ENCODE peak calls at places on chromosomes 1 and 21, in nine cellular contexts. One of them, this sample, is unnamed.

GRCh38 chr1:9824702-9825089 is 931 bp upstream of the CLSTN1 start:
- DNase-seq in ovary: peak; percentile 44
- DNase-seq in Panc1: no peak
- DNase-seq in lung: no peak
- DNase-seq in HEK293T: no peak
- DNase-seq in choroid plexus epithelial cell: no peak
- DNase-seq in brain microvascular endothelial cell: no peak
- DNase-seq in left colon: no peak
- DNase-seq in activated naive CD8-positive, alpha-beta T cell treated with anti-CD3 and anti-CD28 coated beads, Interleukin-2, amount 10 ng/mL, durations not matched to agents 7 days and 5 days: no peak
- DNase-seq in this sample: no peak

GRCh38 chr1:153752561-153753195 is 22.5 kb upstream of the SLC27A3 start:
- DNase-seq in ovary: peak; percentile 75
- DNase-seq in Panc1: no peak
- DNase-seq in lung: no peak
- DNase-seq in HEK293T: no peak
- DNase-seq in choroid plexus epithelial cell: peak; percentile 89
- DNase-seq in brain microvascular endothelial cell: peak; percentile 66
- DNase-seq in left colon: no peak
- DNase-seq in activated naive CD8-positive, alpha-beta T cell treated with anti-CD3 and anti-CD28 coated beads, Interleukin-2, amount 10 ng/mL, durations not matched to agents 7 days and 5 days: no peak
- DNase-seq in this sample: no peak

GRCh38 chr1:183277821-183278735 is 92.0 kb downstream of the LAMC2 start:
- DNase-seq in ovary: no peak
- DNase-seq in Panc1: no peak
- DNase-seq in lung: no peak
- DNase-seq in HEK293T: no peak
- DNase-seq in choroid plexus epithelial cell: peak; percentile 92
- DNase-seq in brain microvascular endothelial cell: peak; percentile 81
- DNase-seq in left colon: no peak
- DNase-seq in activated naive CD8-positive, alpha-beta T cell treated with anti-CD3 and anti-CD28 coated beads, Interleukin-2, amount 10 ng/mL, durations not matched to agents 7 days and 5 days: no peak
- DNase-seq in this sample: no peak

GRCh38 chr1:93235261-93235660 is 54.7 kb downstream of the CCDC18 start:
- DNase-seq in ovary: no peak
- DNase-seq in Panc1: no peak
- DNase-seq in lung: no peak
- DNase-seq in HEK293T: no peak
- DNase-seq in choroid plexus epithelial cell: no peak
- DNase-seq in brain microvascular endothelial cell: no peak
- DNase-seq in left colon: no peak
- DNase-seq in activated naive CD8-positive, alpha-beta T cell treated with anti-CD3 and anti-CD28 coated beads, Interleukin-2, amount 10 ng/mL, durations not matched to agents 7 days and 5 days: no peak
- DNase-seq in this sample: no peak

GRCh38 chr1:197397899-197398298 is 129.8 kb downstream of the CRB1 start:
- DNase-seq in ovary: no peak
- DNase-seq in Panc1: no peak
- DNase-seq in lung: no peak
- DNase-seq in HEK293T: no peak
- DNase-seq in choroid plexus epithelial cell: no peak
- DNase-seq in brain microvascular endothelial cell: no peak
- DNase-seq in left colon: no peak
- DNase-seq in activated naive CD8-positive, alpha-beta T cell treated with anti-CD3 and anti-CD28 coated beads, Interleukin-2, amount 10 ng/mL, durations not matched to agents 7 days and 5 days: no peak
- DNase-seq in this sample: no peak

GRCh38 chr1:229209386-229209785 is 61.5 kb upstream of the RAB4A start:
- DNase-seq in ovary: no peak
- DNase-seq in Panc1: no peak
- DNase-seq in lung: no peak
- DNase-seq in HEK293T: no peak
- DNase-seq in choroid plexus epithelial cell: no peak
- DNase-seq in brain microvascular endothelial cell: peak; percentile 62
- DNase-seq in left colon: no peak
- DNase-seq in activated naive CD8-positive, alpha-beta T cell treated with anti-CD3 and anti-CD28 coated beads, Interleukin-2, amount 10 ng/mL, durations not matched to agents 7 days and 5 days: no peak
- DNase-seq in this sample: no peak

GRCh38 chr21:42746593-42747266 is 93.3 kb downstream of the PDE9A start:
- DNase-seq in ovary: no peak
- DNase-seq in Panc1: no peak
- DNase-seq in lung: peak; percentile 58
- DNase-seq in HEK293T: no peak
- DNase-seq in choroid plexus epithelial cell: no peak
- DNase-seq in brain microvascular endothelial cell: no peak
- DNase-seq in left colon: peak; percentile 43
- DNase-seq in activated naive CD8-positive, alpha-beta T cell treated with anti-CD3 and anti-CD28 coated beads, Interleukin-2, amount 10 ng/mL, durations not matched to agents 7 days and 5 days: peak; percentile 70
- DNase-seq in this sample: peak; percentile 46

GRCh38 chr1:116945996-116946395 is 36.3 kb downstream of the PTGFRN start:
- DNase-seq in ovary: no peak
- DNase-seq in Panc1: no peak
- DNase-seq in lung: no peak
- DNase-seq in HEK293T: no peak
- DNase-seq in choroid plexus epithelial cell: no peak
- DNase-seq in brain microvascular endothelial cell: no peak
- DNase-seq in left colon: no peak
- DNase-seq in activated naive CD8-positive, alpha-beta T cell treated with anti-CD3 and anti-CD28 coated beads, Interleukin-2, amount 10 ng/mL, durations not matched to agents 7 days and 5 days: no peak
- DNase-seq in this sample: no peak

GRCh38 chr1:148318123-148318899 is 164.8 kb downstream of the PPIAL4G start:
- DNase-seq in ovary: no peak
- DNase-seq in Panc1: no peak
- DNase-seq in lung: peak; percentile 33
- DNase-seq in HEK293T: no peak
- DNase-seq in choroid plexus epithelial cell: peak; percentile 37
- DNase-seq in brain microvascular endothelial cell: no peak
- DNase-seq in left colon: peak; percentile 30
- DNase-seq in activated naive CD8-positive, alpha-beta T cell treated with anti-CD3 and anti-CD28 coated beads, Interleukin-2, amount 10 ng/mL, durations not matched to agents 7 days and 5 days: peak; percentile 75
- DNase-seq in this sample: peak; percentile 28

GRCh38 chr1:75100481-75101092 is 33.6 kb upstream of the LHX8 start:
- DNase-seq in ovary: no peak
- DNase-seq in Panc1: no peak
- DNase-seq in lung: no peak
- DNase-seq in HEK293T: no peak
- DNase-seq in choroid plexus epithelial cell: no peak
- DNase-seq in brain microvascular endothelial cell: no peak
- DNase-seq in left colon: no peak
- DNase-seq in activated naive CD8-positive, alpha-beta T cell treated with anti-CD3 and anti-CD28 coated beads, Interleukin-2, amount 10 ng/mL, durations not matched to agents 7 days and 5 days: no peak
- DNase-seq in this sample: no peak

GRCh38 chr1:92877081-92877711 is 45.4 kb downstream of the RPL5 start:
- DNase-seq in ovary: no peak
- DNase-seq in Panc1: no peak
- DNase-seq in lung: no peak
- DNase-seq in HEK293T: no peak
- DNase-seq in choroid plexus epithelial cell: no peak
- DNase-seq in brain microvascular endothelial cell: no peak
- DNase-seq in left colon: no peak
- DNase-seq in activated naive CD8-positive, alpha-beta T cell treated with anti-CD3 and anti-CD28 coated beads, Interleukin-2, amount 10 ng/mL, durations not matched to agents 7 days and 5 days: no peak
- DNase-seq in this sample: no peak

GRCh38 chr1:215589650-215590049 is 22.5 kb downstream of the KCTD3 start:
- DNase-seq in ovary: no peak
- DNase-seq in Panc1: no peak
- DNase-seq in lung: no peak
- DNase-seq in HEK293T: no peak
- DNase-seq in choroid plexus epithelial cell: no peak
- DNase-seq in brain microvascular endothelial cell: no peak
- DNase-seq in left colon: no peak
- DNase-seq in activated naive CD8-positive, alpha-beta T cell treated with anti-CD3 and anti-CD28 coated beads, Interleukin-2, amount 10 ng/mL, durations not matched to agents 7 days and 5 days: no peak
- DNase-seq in this sample: no peak

GRCh38 chr1:82086739-82087138 is 286.0 kb downstream of the ADGRL2 start:
- DNase-seq in ovary: no peak
- DNase-seq in Panc1: no peak
- DNase-seq in lung: no peak
- DNase-seq in HEK293T: no peak
- DNase-seq in choroid plexus epithelial cell: peak; percentile 4
- DNase-seq in brain microvascular endothelial cell: peak; percentile 47
- DNase-seq in left colon: no peak
- DNase-seq in activated naive CD8-positive, alpha-beta T cell treated with anti-CD3 and anti-CD28 coated beads, Interleukin-2, amount 10 ng/mL, durations not matched to agents 7 days and 5 days: no peak
- DNase-seq in this sample: no peak

GRCh38 chr1:160352555-160352954 is 9.4 kb downstream of the NCSTN start:
- DNase-seq in ovary: no peak
- DNase-seq in Panc1: no peak
- DNase-seq in lung: no peak
- DNase-seq in HEK293T: no peak
- DNase-seq in choroid plexus epithelial cell: no peak
- DNase-seq in brain microvascular endothelial cell: no peak
- DNase-seq in left colon: no peak
- DNase-seq in activated naive CD8-positive, alpha-beta T cell treated with anti-CD3 and anti-CD28 coated beads, Interleukin-2, amount 10 ng/mL, durations not matched to agents 7 days and 5 days: no peak
- DNase-seq in this sample: no peak

GRCh38 chr1:97920275-97920831 is 481 bp downstream of the DPYD start:
- DNase-seq in ovary: no peak
- DNase-seq in Panc1: no peak
- DNase-seq in lung: no peak
- DNase-seq in HEK293T: peak; percentile 17
- DNase-seq in choroid plexus epithelial cell: peak; percentile 39
- DNase-seq in brain microvascular endothelial cell: no peak
- DNase-seq in left colon: no peak
- DNase-seq in activated naive CD8-positive, alpha-beta T cell treated with anti-CD3 and anti-CD28 coated beads, Interleukin-2, amount 10 ng/mL, durations not matched to agents 7 days and 5 days: no peak
- DNase-seq in this sample: no peak

GRCh38 chr1:111990878-111991760 is 1.7 kb upstream of the KCND3 start:
- DNase-seq in ovary: no peak
- DNase-seq in Panc1: no peak
- DNase-seq in lung: peak; percentile 85
- DNase-seq in HEK293T: peak; percentile 80
- DNase-seq in choroid plexus epithelial cell: peak; percentile 8
- DNase-seq in brain microvascular endothelial cell: no peak
- DNase-seq in left colon: peak; percentile 47
- DNase-seq in activated naive CD8-positive, alpha-beta T cell treated with anti-CD3 and anti-CD28 coated beads, Interleukin-2, amount 10 ng/mL, durations not matched to agents 7 days and 5 days: no peak
- DNase-seq in this sample: peak; percentile 73

GRCh38 chr1:1631793-1632420 is at the start of gene MMP23B:
- DNase-seq in ovary: peak; percentile 77
- DNase-seq in Panc1: no peak
- DNase-seq in lung: peak; percentile 30
- DNase-seq in HEK293T: peak; percentile 37
- DNase-seq in choroid plexus epithelial cell: no peak
- DNase-seq in brain microvascular endothelial cell: no peak
- DNase-seq in left colon: no peak
- DNase-seq in activated naive CD8-positive, alpha-beta T cell treated with anti-CD3 and anti-CD28 coated beads, Interleukin-2, amount 10 ng/mL, durations not matched to agents 7 days and 5 days: peak; percentile 48
- DNase-seq in this sample: peak; percentile 26

GRCh38 chr1:211951856-211952255 is 83.5 kb downstream of the INTS7 start:
- DNase-seq in ovary: no peak
- DNase-seq in Panc1: peak; percentile 81
- DNase-seq in lung: no peak
- DNase-seq in HEK293T: no peak
- DNase-seq in choroid plexus epithelial cell: peak; percentile 77
- DNase-seq in brain microvascular endothelial cell: peak; percentile 36
- DNase-seq in left colon: no peak
- DNase-seq in activated naive CD8-positive, alpha-beta T cell treated with anti-CD3 and anti-CD28 coated beads, Interleukin-2, amount 10 ng/mL, durations not matched to agents 7 days and 5 days: no peak
- DNase-seq in this sample: no peak